ENCODE peak calls at places on chromosome 16, in four cellular contexts. X is T follicular helper cell, C is HTR-8/SVneo, Y is BE2C. W is an unnamed sample.

GRCh38 chr16:3980311-3981111 is 100.0 kb upstream of the CREBBP start:
- DNase-seq in X (no peak), C (peak; percentile 75), Y (no peak), W (peak; percentile 70)

GRCh38 chr16:82671743-82672142 is 45.0 kb downstream of the CDH13 start:
- DNase-seq in X (no peak), C (no peak), Y (no peak), W (no peak)

GRCh38 chr16:60636117-60636516 is 1400.1 kb downstream of the CDH8 start:
- DNase-seq in X (no peak), C (no peak), Y (no peak), W (no peak)

GRCh38 chr16:70160821-70161220 is 12.8 kb upstream of the CLEC18C start:
- DNase-seq in X (no peak), C (no peak), Y (no peak), W (no peak)

GRCh38 chr16:57735755-57736418 is at the start of gene KATNB1:
- DNase-seq in X (no peak), C (no peak), Y (no peak), W (no peak)

GRCh38 chr16:1674751-1675664 is 3.1 kb upstream of the JPT2 start:
- DNase-seq in X (no peak), C (peak; percentile 82), Y (no peak), W (no peak)

GRCh38 chr16:3950343-3951193 is 70.1 kb upstream of the CREBBP start:
- DNase-seq in X (no peak), C (peak; percentile 91), Y (peak; percentile 39), W (peak; percentile 84)

GRCh38 chr16:86483-86952 is 8.5 kb downstream of the MPG start:
- DNase-seq in X (no peak), C (no peak), Y (peak; percentile 23), W (no peak)

GRCh38 chr16:4846503-4846900 is 586 bp downstream of the GLYR1 start:
- DNase-seq in X (no peak), C (peak; percentile 32), Y (peak; percentile 76), W (peak; percentile 25)

GRCh38 chr16:3145151-3145550 is 10.3 kb downstream of the ZNF213 start:
- DNase-seq in X (no peak), C (no peak), Y (no peak), W (no peak)

GRCh38 chr16:47694543-47694942 is 233.4 kb downstream of the PHKB start:
- DNase-seq in X (no peak), C (no peak), Y (no peak), W (no peak)